ENCODE peak calls at places on chromosomes 3 and 15, in ten cellular contexts. One of them, this sample, is unnamed.

GRCh38 chr15:68868296-68868695 is 47.6 kb upstream of the ANP32A start:
- DNase-seq in GM13977: no peak
- DNase-seq in nephron progenitor cell: no peak
- DNase-seq in PC-3: no peak
- DNase-seq in fibroblast of the aortic adventitia: no peak
- DNase-seq in glutamatergic neuron: no peak
- DNase-seq in endothelial cell: no peak
- DNase-seq in H9: no peak
- DNase-seq in choroid plexus epithelial cell: no peak
- DNase-seq in Peyer's patch: no peak
- DNase-seq in this sample: no peak

GRCh38 chr15:91926871-91927270 is 73.4 kb downstream of the SLCO3A1 start:
- DNase-seq in GM13977: no peak
- DNase-seq in nephron progenitor cell: no peak
- DNase-seq in PC-3: no peak
- DNase-seq in fibroblast of the aortic adventitia: peak; percentile 18
- DNase-seq in glutamatergic neuron: no peak
- DNase-seq in endothelial cell: no peak
- DNase-seq in H9: no peak
- DNase-seq in choroid plexus epithelial cell: peak; percentile 2
- DNase-seq in Peyer's patch: no peak
- DNase-seq in this sample: peak; percentile 25

GRCh38 chr3:67516496-67516895 is 137.9 kb downstream of the SUCLG2 start:
- DNase-seq in GM13977: no peak
- DNase-seq in nephron progenitor cell: no peak
- DNase-seq in PC-3: no peak
- DNase-seq in fibroblast of the aortic adventitia: no peak
- DNase-seq in glutamatergic neuron: no peak
- DNase-seq in endothelial cell: no peak
- DNase-seq in H9: no peak
- DNase-seq in choroid plexus epithelial cell: no peak
- DNase-seq in Peyer's patch: no peak
- DNase-seq in this sample: no peak

GRCh38 chr3:139934557-139935070 is 371 bp upstream of the CLSTN2 start:
- DNase-seq in GM13977: peak; percentile 43
- DNase-seq in nephron progenitor cell: peak; percentile 74
- DNase-seq in PC-3: no peak
- DNase-seq in fibroblast of the aortic adventitia: no peak
- DNase-seq in glutamatergic neuron: peak; percentile 85
- DNase-seq in endothelial cell: peak; percentile 73
- DNase-seq in H9: peak; percentile 91
- DNase-seq in choroid plexus epithelial cell: peak; percentile 66
- DNase-seq in Peyer's patch: no peak
- DNase-seq in this sample: no peak

GRCh38 chr15:44535509-44536297 is 1.2 kb upstream of the EIF3J start:
- DNase-seq in GM13977: peak; percentile 26
- DNase-seq in nephron progenitor cell: peak; percentile 29
- DNase-seq in PC-3: peak; percentile 41
- DNase-seq in fibroblast of the aortic adventitia: no peak
- DNase-seq in glutamatergic neuron: peak; percentile 24
- DNase-seq in endothelial cell: peak; percentile 22
- DNase-seq in H9: peak; percentile 41
- DNase-seq in choroid plexus epithelial cell: peak; percentile 30
- DNase-seq in Peyer's patch: peak; percentile 45
- DNase-seq in this sample: no peak

GRCh38 chr3:41710646-41711388 is 251.1 kb downstream of the ULK4 start:
- DNase-seq in GM13977: no peak
- DNase-seq in nephron progenitor cell: peak; percentile 15
- DNase-seq in PC-3: peak; percentile 34
- DNase-seq in fibroblast of the aortic adventitia: peak; percentile 77
- DNase-seq in glutamatergic neuron: no peak
- DNase-seq in endothelial cell: no peak
- DNase-seq in H9: peak; percentile 56
- DNase-seq in choroid plexus epithelial cell: peak; percentile 94
- DNase-seq in Peyer's patch: no peak
- DNase-seq in this sample: peak; percentile 87

GRCh38 chr3:143413372-143413771 is 293.8 kb downstream of the CHST2 start:
- DNase-seq in GM13977: no peak
- DNase-seq in nephron progenitor cell: no peak
- DNase-seq in PC-3: no peak
- DNase-seq in fibroblast of the aortic adventitia: no peak
- DNase-seq in glutamatergic neuron: no peak
- DNase-seq in endothelial cell: no peak
- DNase-seq in H9: no peak
- DNase-seq in choroid plexus epithelial cell: no peak
- DNase-seq in Peyer's patch: no peak
- DNase-seq in this sample: no peak

GRCh38 chr3:10839167-10839566 is 23.1 kb downstream of the SLC6A11 start:
- DNase-seq in GM13977: no peak
- DNase-seq in nephron progenitor cell: no peak
- DNase-seq in PC-3: no peak
- DNase-seq in fibroblast of the aortic adventitia: no peak
- DNase-seq in glutamatergic neuron: no peak
- DNase-seq in endothelial cell: no peak
- DNase-seq in H9: no peak
- DNase-seq in choroid plexus epithelial cell: no peak
- DNase-seq in Peyer's patch: no peak
- DNase-seq in this sample: no peak

GRCh38 chr3:37862712-37863551 is 1.3 kb downstream of the CTDSPL start:
- DNase-seq in GM13977: no peak
- DNase-seq in nephron progenitor cell: no peak
- DNase-seq in PC-3: no peak
- DNase-seq in fibroblast of the aortic adventitia: peak; percentile 64
- DNase-seq in glutamatergic neuron: no peak
- DNase-seq in endothelial cell: no peak
- DNase-seq in H9: peak; percentile 41
- DNase-seq in choroid plexus epithelial cell: peak; percentile 66
- DNase-seq in Peyer's patch: no peak
- DNase-seq in this sample: peak; percentile 65

GRCh38 chr3:113890256-113890900 is 51.8 kb downstream of the GRAMD1C start:
- DNase-seq in GM13977: no peak
- DNase-seq in nephron progenitor cell: no peak
- DNase-seq in PC-3: no peak
- DNase-seq in fibroblast of the aortic adventitia: no peak
- DNase-seq in glutamatergic neuron: no peak
- DNase-seq in endothelial cell: no peak
- DNase-seq in H9: peak; percentile 64
- DNase-seq in choroid plexus epithelial cell: no peak
- DNase-seq in Peyer's patch: no peak
- DNase-seq in this sample: no peak

DNA sequence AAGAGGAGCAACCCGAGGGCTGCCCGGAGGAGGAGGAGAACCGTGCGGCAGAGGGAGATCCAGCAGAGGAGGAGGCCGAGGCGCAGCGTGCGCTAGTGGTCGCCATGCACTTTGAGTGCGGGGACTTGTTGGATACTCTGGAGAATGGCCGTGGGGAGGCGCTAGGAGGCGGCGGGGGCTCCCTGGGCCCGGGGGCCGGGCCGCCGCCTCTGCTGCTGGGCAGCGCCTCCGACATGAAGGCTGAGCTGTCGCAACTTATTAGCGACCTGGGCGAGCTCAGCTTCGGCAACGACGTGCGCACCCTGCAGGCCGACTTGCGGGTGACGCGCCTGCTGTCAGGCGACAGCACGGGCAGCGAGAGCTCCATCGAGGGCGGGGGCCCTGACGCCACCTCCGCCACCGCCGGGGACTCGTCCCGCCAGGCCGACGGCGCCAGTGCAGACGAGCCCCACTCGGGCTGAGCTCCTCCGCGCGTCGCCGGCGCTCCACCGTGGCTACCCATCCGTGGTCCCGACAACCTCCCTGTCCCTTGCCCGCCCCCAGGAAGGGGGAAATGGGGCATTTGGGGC is 2.0 kb downstream of the FAM43A start:
- DNase-seq in GM13977: peak; percentile 87
- DNase-seq in nephron progenitor cell: peak; percentile 83
- DNase-seq in PC-3: peak; percentile 87
- DNase-seq in fibroblast of the aortic adventitia: peak; percentile 53
- DNase-seq in glutamatergic neuron: peak; percentile 83
- DNase-seq in endothelial cell: peak; percentile 74
- DNase-seq in H9: peak; percentile 94
- DNase-seq in choroid plexus epithelial cell: peak; percentile 71
- DNase-seq in Peyer's patch: peak; percentile 86
- DNase-seq in this sample: peak; percentile 66
- TF ChIP-seq CTCF in GM13977: peak; percentile 61
- TF ChIP-seq CTCF in nephron progenitor cell: peak; percentile 42
- TF ChIP-seq CTCF in PC-3: peak; percentile 57
- TF ChIP-seq CTCF in fibroblast of the aortic adventitia: no peak
- TF ChIP-seq CTCF in glutamatergic neuron: peak; percentile 69
- TF ChIP-seq CTCF in endothelial cell: peak; percentile 65
- TF ChIP-seq CTCF in H9: peak; percentile 74
- TF ChIP-seq CTCF in choroid plexus epithelial cell: peak; percentile 35
- TF ChIP-seq CTCF in Peyer's patch: no peak
- TF ChIP-seq CTCF in this sample: peak; percentile 31

GRCh38 chr3:127305499-127305898 is 17.7 kb upstream of the PRR20G start:
- DNase-seq in GM13977: no peak
- DNase-seq in nephron progenitor cell: no peak
- DNase-seq in PC-3: no peak
- DNase-seq in fibroblast of the aortic adventitia: no peak
- DNase-seq in glutamatergic neuron: no peak
- DNase-seq in endothelial cell: no peak
- DNase-seq in H9: no peak
- DNase-seq in choroid plexus epithelial cell: no peak
- DNase-seq in Peyer's patch: no peak
- DNase-seq in this sample: no peak

GRCh38 chr3:127307918-127308317 is 20.1 kb upstream of the PRR20G start:
- DNase-seq in GM13977: no peak
- DNase-seq in nephron progenitor cell: no peak
- DNase-seq in PC-3: no peak
- DNase-seq in fibroblast of the aortic adventitia: no peak
- DNase-seq in glutamatergic neuron: no peak
- DNase-seq in endothelial cell: no peak
- DNase-seq in H9: no peak
- DNase-seq in choroid plexus epithelial cell: no peak
- DNase-seq in Peyer's patch: no peak
- DNase-seq in this sample: no peak

GRCh38 chr3:127306361-127307112 is 18.7 kb upstream of the PRR20G start:
- DNase-seq in GM13977: no peak
- DNase-seq in nephron progenitor cell: no peak
- DNase-seq in PC-3: no peak
- DNase-seq in fibroblast of the aortic adventitia: no peak
- DNase-seq in glutamatergic neuron: no peak
- DNase-seq in endothelial cell: no peak
- DNase-seq in H9: no peak
- DNase-seq in choroid plexus epithelial cell: no peak
- DNase-seq in Peyer's patch: no peak
- DNase-seq in this sample: no peak

GRCh38 chr3:127307431-127307830 is 19.6 kb upstream of the PRR20G start:
- DNase-seq in GM13977: peak; percentile 54
- DNase-seq in nephron progenitor cell: no peak
- DNase-seq in PC-3: no peak
- DNase-seq in fibroblast of the aortic adventitia: no peak
- DNase-seq in glutamatergic neuron: no peak
- DNase-seq in endothelial cell: no peak
- DNase-seq in H9: no peak
- DNase-seq in choroid plexus epithelial cell: no peak
- DNase-seq in Peyer's patch: no peak
- DNase-seq in this sample: no peak

DNA sequence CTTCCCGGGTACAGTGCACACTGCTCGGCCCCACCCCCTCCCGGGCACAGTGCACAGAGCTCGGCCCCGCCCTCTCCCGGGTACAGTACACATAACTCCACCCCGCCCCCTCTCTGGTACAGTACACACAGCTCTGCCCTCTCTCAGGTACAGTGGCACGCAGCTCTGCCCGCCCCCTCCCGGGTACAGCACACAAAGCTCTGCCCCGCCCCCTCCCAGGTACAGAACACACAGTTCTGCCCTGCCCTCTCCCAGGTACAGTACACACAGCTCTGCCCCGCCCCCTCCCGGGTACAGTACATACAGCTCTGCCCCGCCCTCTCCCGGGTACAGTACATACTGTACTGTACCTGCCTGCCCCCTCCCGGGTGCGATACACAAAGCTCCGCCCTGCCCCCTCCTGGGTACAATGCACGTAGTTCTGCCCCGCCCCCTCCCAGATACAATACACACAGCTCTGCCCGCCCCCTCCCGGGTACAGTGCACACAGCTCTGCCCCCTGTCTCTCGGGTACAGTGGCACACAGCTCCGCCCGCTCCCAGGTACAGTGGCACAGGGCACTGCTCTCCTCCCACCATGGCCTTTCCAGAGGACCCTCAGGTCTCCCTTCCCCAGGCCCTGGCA is 16.4 kb upstream of the PRR20G start:
- DNase-seq in GM13977: no peak
- DNase-seq in nephron progenitor cell: no peak
- DNase-seq in PC-3: peak; percentile 75
- DNase-seq in fibroblast of the aortic adventitia: no peak
- DNase-seq in glutamatergic neuron: no peak
- DNase-seq in endothelial cell: no peak
- DNase-seq in H9: no peak
- DNase-seq in choroid plexus epithelial cell: no peak
- DNase-seq in Peyer's patch: no peak
- DNase-seq in this sample: no peak
- TF ChIP-seq CTCF in GM13977: no peak
- TF ChIP-seq CTCF in nephron progenitor cell: no peak
- TF ChIP-seq CTCF in PC-3: peak; percentile 23
- TF ChIP-seq CTCF in fibroblast of the aortic adventitia: no peak
- TF ChIP-seq CTCF in glutamatergic neuron: no peak
- TF ChIP-seq CTCF in endothelial cell: no peak
- TF ChIP-seq CTCF in H9: no peak
- TF ChIP-seq CTCF in choroid plexus epithelial cell: no peak
- TF ChIP-seq CTCF in Peyer's patch: no peak
- TF ChIP-seq CTCF in this sample: no peak

GRCh38 chr15:81336568-81336967 is 12.6 kb upstream of the STARD5 start:
- DNase-seq in GM13977: peak; percentile 39
- DNase-seq in nephron progenitor cell: no peak
- DNase-seq in PC-3: peak; percentile 64
- DNase-seq in fibroblast of the aortic adventitia: peak; percentile 49
- DNase-seq in glutamatergic neuron: no peak
- DNase-seq in endothelial cell: no peak
- DNase-seq in H9: no peak
- DNase-seq in choroid plexus epithelial cell: peak; percentile 79
- DNase-seq in Peyer's patch: peak; percentile 61
- DNase-seq in this sample: peak; percentile 30
- TF ChIP-seq CTCF in GM13977: peak; percentile 51
- TF ChIP-seq CTCF in nephron progenitor cell: no peak
- TF ChIP-seq CTCF in PC-3: peak; percentile 69
- TF ChIP-seq CTCF in fibroblast of the aortic adventitia: peak; percentile 58
- TF ChIP-seq CTCF in glutamatergic neuron: no peak
- TF ChIP-seq CTCF in endothelial cell: no peak
- TF ChIP-seq CTCF in H9: peak; percentile 37
- TF ChIP-seq CTCF in choroid plexus epithelial cell: peak; percentile 79
- TF ChIP-seq CTCF in Peyer's patch: peak; percentile 34
- TF ChIP-seq CTCF in this sample: peak; percentile 47

GRCh38 chr15:36053746-36054145 is 507.8 kb upstream of the DPH6 start:
- DNase-seq in GM13977: no peak
- DNase-seq in nephron progenitor cell: no peak
- DNase-seq in PC-3: peak; percentile 14
- DNase-seq in fibroblast of the aortic adventitia: no peak
- DNase-seq in glutamatergic neuron: no peak
- DNase-seq in endothelial cell: no peak
- DNase-seq in H9: no peak
- DNase-seq in choroid plexus epithelial cell: no peak
- DNase-seq in Peyer's patch: no peak
- DNase-seq in this sample: no peak

GRCh38 chr15:36050899-36051298 is 504.9 kb upstream of the DPH6 start:
- DNase-seq in GM13977: no peak
- DNase-seq in nephron progenitor cell: no peak
- DNase-seq in PC-3: no peak
- DNase-seq in fibroblast of the aortic adventitia: no peak
- DNase-seq in glutamatergic neuron: no peak
- DNase-seq in endothelial cell: no peak
- DNase-seq in H9: no peak
- DNase-seq in choroid plexus epithelial cell: no peak
- DNase-seq in Peyer's patch: no peak
- DNase-seq in this sample: no peak
- TF ChIP-seq CTCF in GM13977: no peak
- TF ChIP-seq CTCF in nephron progenitor cell: no peak
- TF ChIP-seq CTCF in PC-3: no peak
- TF ChIP-seq CTCF in fibroblast of the aortic adventitia: no peak
- TF ChIP-seq CTCF in glutamatergic neuron: no peak
- TF ChIP-seq CTCF in endothelial cell: no peak
- TF ChIP-seq CTCF in H9: no peak
- TF ChIP-seq CTCF in choroid plexus epithelial cell: no peak
- TF ChIP-seq CTCF in Peyer's patch: no peak
- TF ChIP-seq CTCF in this sample: no peak

This sample was measured in AG10803.